ENCODE peak calls at places on chromosomes 13 and 19, in seven cellular contexts. Q is trophoblast cell, M is H9, T is IMR-90, H is H1, C is mesendoderm, D is mesenchymal stem cell. U is an unnamed sample.

GRCh38 chr13:35979378-35979911 is 151.7 kb downstream of the DCLK1 start:
- DNase-seq in Q (peak), M (no peak), T (peak), H (no peak), C (peak), D (peak), U (no peak)

GRCh38 chr13:91623151-91623550 is 224.7 kb downstream of the GPC5 start:
- DNase-seq in Q (no peak), M (no peak), T (no peak), H (no peak), C (peak), D (no peak), U (no peak)

GRCh38 chr19:39890755-39891551 is 43.5 kb downstream of the FCGBP start:
- DNase-seq in Q (peak), M (no peak), T (no peak), H (no peak), C (peak), D (no peak), U (no peak)

GRCh38 chr13:72839831-72840426 is 58.0 kb downstream of the PIBF1 start:
- DNase-seq in Q (peak), M (peak), T (peak), H (peak), C (peak), D (peak), U (peak)

GRCh38 chr19:45400192-45400591 is 4.7 kb downstream of the PPP1R13L start:
- DNase-seq in Q (peak), M (peak), T (no peak), H (no peak), C (no peak), D (no peak), U (no peak)

GRCh38 chr13:41942462-41943094 is 18.3 kb downstream of the VWA8 start:
- DNase-seq in Q (peak), M (peak), T (peak), H (no peak), C (peak), D (peak), U (peak)

GRCh38 chr19:14943601-14944000 is 2.3 kb downstream of the OR7C2 start:
- DNase-seq in Q (peak), M (no peak), T (no peak), H (no peak), C (no peak), D (no peak), U (no peak)

GRCh38 chr13:75330770-75331169 is 151.2 kb downstream of the TBC1D4 start:
- DNase-seq in Q (no peak), M (no peak), T (no peak), H (no peak), C (no peak), D (no peak), U (no peak)

GRCh38 chr19:55115446-55116065 is 1.9 kb downstream of the PPP1R12C start:
- DNase-seq in Q (no peak), M (no peak), T (peak), H (no peak), C (peak), D (peak), U (no peak)

GRCh38 chr19:11033763-11034162 is 55.5 kb upstream of the LDLR start:
- DNase-seq in Q (no peak), M (no peak), T (no peak), H (no peak), C (no peak), D (no peak), U (no peak)

GRCh38 chr13:63189712-63190111 is 1774.1 kb upstream of the PCDH20 start:
- DNase-seq in Q (no peak), M (no peak), T (no peak), H (no peak), C (no peak), D (no peak), U (no peak)

GRCh38 chr19:42292042-42292960 is 9.6 kb upstream of the PRR19 start:
- DNase-seq in Q (no peak), M (no peak), T (no peak), H (no peak), C (no peak), D (no peak), U (no peak)

GRCh38 chr13:24630121-24630520 is 50.1 kb upstream of the ATP12A start:
- DNase-seq in Q (no peak), M (no peak), T (no peak), H (no peak), C (no peak), D (no peak), U (no peak)

GRCh38 chr13:110835721-110836599 is 78.9 kb downstream of the ANKRD10 start:
- DNase-seq in Q (peak), M (no peak), T (no peak), H (no peak), C (no peak), D (no peak), U (no peak)

GRCh38 chr13:73998631-73999030 is 135.6 kb downstream of the KLF12 start:
- DNase-seq in Q (peak), M (no peak), T (no peak), H (no peak), C (no peak), D (no peak), U (no peak)

GRCh38 chr19:7748756-7749155 is 1.4 kb upstream of the CD209 start:
- DNase-seq in Q (peak), M (peak), T (peak), H (peak), C (peak), D (peak), U (no peak)

GRCh38 chr13:75415720-75416119 is 66.2 kb downstream of the TBC1D4 start:
- DNase-seq in Q (peak), M (no peak), T (peak), H (no peak), C (no peak), D (peak), U (no peak)

GRCh38 chr19:53002479-53002878 is 11.2 kb upstream of the ERVV-1 start:
- DNase-seq in Q (peak), M (no peak), T (no peak), H (no peak), C (peak), D (no peak), U (no peak)

GRCh38 chr19:50508850-50509190 is 2.2 kb downstream of the JOSD2 start:
- DNase-seq in Q (no peak), M (no peak), T (no peak), H (no peak), C (no peak), D (no peak), U (no peak)

GRCh38 chr19:29793116-29793727 is 18.6 kb upstream of the CCNE1 start:
- DNase-seq in Q (no peak), M (no peak), T (no peak), H (no peak), C (no peak), D (no peak), U (no peak)

GRCh38 chr13:78960881-78961280 is 301.9 kb upstream of the OBI1 start:
- DNase-seq in Q (no peak), M (peak), T (no peak), H (no peak), C (no peak), D (no peak), U (no peak)

GRCh38 chr19:46213806-46214205 is 15.7 kb upstream of the IGFL1 start:
- DNase-seq in Q (no peak), M (no peak), T (no peak), H (no peak), C (no peak), D (no peak), U (no peak)

GRCh38 chr13:51619614-51620013 is 35.4 kb downstream of the WDFY2 start:
- DNase-seq in Q (no peak), M (no peak), T (peak), H (no peak), C (no peak), D (peak), U (no peak)

GRCh38 chr13:45851171-45851889 is at the start of gene SIAH3:
- DNase-seq in Q (peak), M (peak), T (no peak), H (peak), C (peak), D (peak), U (no peak)

GRCh38 chr13:99311748-99312492 is 4.7 kb upstream of the GPR183 start:
- DNase-seq in Q (no peak), M (no peak), T (no peak), H (no peak), C (no peak), D (no peak), U (no peak)

GRCh38 chr19:45499196-45500180 is 1.2 kb downstream of the PPM1N start:
- DNase-seq in Q (peak), M (peak), T (no peak), H (peak), C (peak), D (peak), U (peak)

GRCh38 chr13:71218960-71219359 is 648.0 kb downstream of the DACH1 start:
- DNase-seq in Q (peak), M (no peak), T (no peak), H (no peak), C (peak), D (no peak), U (peak)

GRCh38 chr13:97307882-97308624 is 85.9 kb downstream of the MBNL2 start:
- DNase-seq in Q (peak), M (no peak), T (peak), H (no peak), C (peak), D (peak), U (peak)

GRCh38 chr19:14497347-14497921 is 1.5 kb upstream of the GIPC1 start:
- DNase-seq in Q (no peak), M (no peak), T (no peak), H (no peak), C (no peak), D (no peak), U (no peak)

GRCh38 chr19:38905186-38905539 is 5.4 kb downstream of the NFKBIB start:
- DNase-seq in Q (no peak), M (no peak), T (no peak), H (no peak), C (no peak), D (no peak), U (no peak)

GRCh38 chr13:94917814-94918213 is 205.5 kb upstream of the SOX21 start:
- DNase-seq in Q (peak), M (peak), T (no peak), H (no peak), C (peak), D (peak), U (no peak)

DNA sequence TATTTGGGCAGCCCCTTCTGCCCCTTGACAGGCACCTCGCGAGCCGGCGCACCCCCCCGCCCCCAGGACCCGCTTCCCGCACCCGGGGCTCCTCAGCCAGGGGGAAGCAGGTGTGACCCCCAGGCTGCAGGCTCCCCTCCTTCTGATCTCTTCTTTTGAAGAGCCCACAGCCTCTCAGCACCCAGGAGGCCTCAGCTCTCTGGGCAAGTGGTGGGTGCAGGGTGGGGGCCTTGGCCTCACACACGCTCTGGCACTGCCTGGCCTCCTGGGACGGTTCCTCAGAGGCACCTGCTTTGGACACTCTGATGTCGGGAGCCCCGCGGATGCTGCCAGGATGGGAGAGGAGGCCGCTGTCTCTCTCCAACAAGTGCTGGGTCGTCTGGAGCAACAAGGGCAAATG is 1.5 kb upstream of the C13orf46 start:
- DNase-seq in Q (no peak), M (no peak), T (no peak), H (no peak), C (no peak), D (no peak), U (no peak)
- H3K23ac ChIP-seq in Q (no peak), M (no peak), T (no peak), H (no peak), C (no peak), D (no peak), U (no peak)

GRCh38 chr19:28349604-28350003 is 863.3 kb downstream of the UQCRFS1 start:
- DNase-seq in Q (no peak), M (no peak), T (no peak), H (no peak), C (no peak), D (no peak), U (no peak)
- H3K23ac ChIP-seq in Q (no peak), M (no peak), T (no peak), H (no peak), C (no peak), D (no peak), U (no peak)

DNA sequence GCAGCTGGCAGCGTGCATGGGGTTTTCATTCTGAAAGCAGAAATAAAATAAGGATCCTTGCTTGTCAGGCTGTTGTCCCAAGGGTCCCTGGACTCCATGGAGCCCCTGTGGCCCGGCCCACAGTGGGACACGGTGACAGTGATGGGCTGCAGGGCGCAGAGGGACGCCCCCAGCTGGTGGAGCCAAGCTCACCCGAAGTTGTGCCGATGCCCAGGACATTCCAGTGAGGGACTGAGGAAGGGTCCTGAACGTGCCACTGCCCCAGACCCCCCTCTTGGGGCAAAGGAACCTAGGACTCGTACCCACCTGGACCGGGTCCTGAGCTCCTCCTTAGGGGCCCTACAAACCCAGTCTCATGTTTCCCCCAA is 35.0 kb downstream of the MYO9B start:
- DNase-seq in Q (no peak), M (no peak), T (no peak), H (no peak), C (no peak), D (no peak), U (no peak)
- H3K23ac ChIP-seq in Q (no peak), M (no peak), T (no peak), H (no peak), C (no peak), D (no peak), U (peak)

DNA sequence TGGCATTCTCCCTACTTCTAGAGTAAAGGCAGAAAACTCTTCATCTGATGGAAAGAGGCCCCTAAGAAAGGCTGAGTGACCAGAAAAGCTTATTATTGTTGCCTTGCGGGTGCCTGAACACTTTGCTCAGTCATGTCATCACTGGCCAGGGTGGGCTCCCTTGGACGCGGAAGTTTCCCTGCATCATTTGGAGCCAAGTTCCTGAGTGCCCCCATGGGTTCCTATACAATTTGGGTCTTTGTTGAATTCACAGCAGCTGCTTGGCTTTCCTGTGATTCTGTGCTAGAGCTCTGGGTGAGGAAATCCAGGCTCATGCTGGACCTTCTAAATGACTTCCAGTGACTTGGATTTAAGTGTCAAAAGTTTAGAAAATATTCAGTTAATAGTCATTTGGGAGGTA is 232.9 kb downstream of the LHFPL6 start:
- DNase-seq in Q (no peak), M (no peak), T (no peak), H (no peak), C (no peak), D (no peak), U (no peak)
- H3K23ac ChIP-seq in Q (no peak), M (no peak), T (no peak), H (no peak), C (no peak), D (no peak), U (no peak)

GRCh38 chr13:114234266-114234644 is 442 bp upstream of the CDC16 start:
- DNase-seq in Q (no peak), M (no peak), T (no peak), H (no peak), C (no peak), D (no peak), U (no peak)
- H3K23ac ChIP-seq in Q (no peak), M (no peak), T (no peak), H (no peak), C (no peak), D (no peak), U (no peak)

U was measured in neuronal stem cell.